ENCODE peak calls at places on chromosomes 13 and 19, in four cellular contexts. J is Jurkat, Clone E6-1; Q is cardiac muscle cell; T is suprapubic skin. W is an unnamed sample.

GRCh38 chr19:679418-680286 is 3.5 kb downstream of the FSTL3 start:
- DNase-seq in J (no peak), Q (peak), T (peak), W (no peak)

GRCh38 chr19:9640956-9641355 is 19.9 kb upstream of the ZNF561 start:
- DNase-seq in Q (no peak), T (no peak), J (no peak), W (no peak)

GRCh38 chr19:38917921-38918491 is 6.0 kb upstream of the CCER2 start:
- DNase-seq in T (no peak), Q (peak), J (no peak), W (no peak)

GRCh38 chr13:33213024-33213795 is 72.3 kb downstream of the STARD13 start:
- DNase-seq in Q (no peak), T (no peak), J (no peak), W (no peak)

GRCh38 chr13:21576424-21576823 is 27.5 kb downstream of the MICU2 start:
- DNase-seq in T (no peak), J (no peak), Q (peak), W (no peak)

GRCh38 chr13:73684286-73684685 is 449.9 kb downstream of the KLF12 start:
- DNase-seq in T (no peak), Q (no peak), J (no peak), W (no peak)

GRCh38 chr13:30679483-30680330 is 55.6 kb upstream of the ALOX5AP start:
- DNase-seq in T (no peak), J (no peak), Q (peak), W (no peak)

GRCh38 chr19:7083076-7083956 is 13.8 kb downstream of the ZNF557 start:
- DNase-seq in J (no peak), T (no peak), Q (peak), W (no peak)

GRCh38 chr13:31421756-31422155 is 222.0 kb downstream of the B3GLCT start:
- DNase-seq in Q (no peak), T (no peak), J (no peak), W (no peak)

GRCh38 chr13:47726394-47726793 is 274.7 kb downstream of the SUCLA2 start:
- DNase-seq in J (no peak), T (no peak), Q (no peak), W (no peak)

GRCh38 chr13:92224052-92224821 is 825.8 kb downstream of the GPC5 start:
- DNase-seq in J (no peak), Q (peak), T (no peak), W (no peak)

GRCh38 chr19:5805465-5806132 is 732 bp downstream of the NRTN start:
- DNase-seq in T (no peak), J (no peak), Q (peak), W (no peak)
- H3K4me3 ChIP-seq in T (peak), J (peak), Q (peak), W (peak)

DNA sequence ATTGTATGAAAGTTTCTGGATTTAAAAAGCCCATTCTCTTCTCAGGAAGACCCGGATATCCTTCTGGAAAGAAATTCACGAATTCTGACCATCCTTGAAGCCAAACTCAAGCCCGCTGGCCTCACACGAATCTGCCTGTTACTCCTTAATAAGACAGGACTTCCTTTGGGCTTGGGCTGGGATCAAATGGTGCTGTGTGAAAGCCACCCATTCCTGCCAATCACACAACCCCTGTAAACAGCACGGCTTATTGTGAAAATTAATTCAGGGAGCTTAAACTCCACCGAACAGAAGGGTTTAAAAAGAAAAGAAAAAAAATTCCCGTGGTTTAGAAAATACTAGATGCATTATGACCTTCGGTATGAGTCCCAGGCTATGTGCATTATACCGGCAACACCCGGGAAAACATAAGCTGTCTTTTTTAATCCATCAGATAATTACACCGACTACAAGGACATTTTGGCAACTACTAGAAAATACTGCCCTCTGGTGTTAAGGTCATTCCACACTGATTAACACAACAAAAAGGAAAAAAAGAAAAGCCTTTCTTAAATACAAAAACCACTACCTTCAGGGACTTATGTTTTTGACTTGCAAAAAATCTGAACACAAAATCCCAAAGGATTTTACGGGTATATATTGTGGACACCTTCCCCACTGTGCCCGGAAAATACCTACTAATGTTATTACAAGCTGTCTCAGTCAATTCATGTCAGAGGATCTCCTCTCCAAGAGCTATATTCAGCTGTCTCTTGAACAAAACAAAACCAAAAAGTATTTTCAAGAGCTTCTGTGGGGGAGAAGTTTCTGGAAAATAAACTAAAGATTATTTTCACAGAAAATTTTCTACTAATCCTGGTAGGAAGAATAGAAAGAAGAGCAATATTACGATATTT is 76.0 kb upstream of the LSM14A start:
- DNase-seq in T (no peak), J (peak), Q (peak), W (no peak)
- H3K4me3 ChIP-seq in T (no peak), J (no peak), Q (no peak), W (no peak)

DNA sequence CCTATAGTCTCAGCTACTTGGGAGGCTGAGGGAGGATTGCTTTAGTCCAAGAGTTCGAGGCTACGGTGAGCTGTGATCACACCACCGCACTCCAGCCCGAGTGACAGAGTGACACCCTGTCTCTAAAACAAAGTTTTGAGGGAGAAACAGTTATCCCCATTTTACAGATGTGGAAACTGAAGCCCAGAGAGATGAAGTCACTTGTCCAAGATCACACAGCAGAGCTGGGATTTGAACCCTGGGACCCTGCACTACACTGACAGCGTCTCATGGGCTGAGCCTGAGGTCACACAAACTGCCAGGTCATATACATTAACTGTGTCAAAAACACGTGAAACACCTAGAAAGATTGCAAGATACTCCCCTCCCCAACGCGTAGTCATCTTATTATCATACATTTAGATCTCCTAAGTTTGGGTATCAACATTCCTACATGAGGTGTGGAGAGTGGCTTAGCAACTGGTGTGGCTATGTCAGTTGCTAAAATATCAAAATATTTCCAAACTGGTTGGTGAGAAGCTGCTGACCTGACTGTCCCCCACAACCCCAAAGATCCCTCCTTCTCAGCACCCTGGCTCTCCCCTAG is 8.2 kb downstream of the FCGBP start:
- DNase-seq in Q (no peak), T (peak), J (no peak), W (no peak)
- H3K4me3 ChIP-seq in Q (no peak), T (no peak), J (no peak), W (no peak)

DNA sequence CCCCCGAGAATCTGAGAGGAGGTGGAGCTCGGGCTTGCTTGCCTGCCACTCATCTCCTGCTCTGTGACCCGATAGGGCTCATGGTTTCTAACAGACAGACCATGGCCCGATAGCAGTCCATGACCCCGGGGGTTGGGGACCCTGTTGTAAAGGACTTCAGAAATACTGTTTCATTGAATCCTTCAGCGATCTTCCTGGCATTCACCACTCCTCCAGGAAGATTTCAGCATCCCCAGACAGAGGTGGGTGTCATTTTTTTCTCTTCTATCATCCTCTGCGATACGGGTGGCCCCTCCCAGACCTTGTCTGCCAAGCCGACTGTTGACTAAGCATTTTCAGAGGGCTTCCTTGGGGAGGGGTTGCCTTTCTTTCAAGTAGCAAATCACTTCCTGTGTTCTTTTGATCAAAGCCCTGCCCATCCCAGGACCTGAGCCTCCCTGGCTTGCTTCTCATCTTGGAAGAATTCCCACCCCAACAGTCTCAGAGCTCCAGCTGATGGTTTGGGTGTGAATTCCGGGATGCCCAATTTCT is 1.7 kb downstream of the MYO1F start:
- DNase-seq in Q (peak), J (peak), T (no peak), W (no peak)
- H3K4me3 ChIP-seq in Q (no peak), J (no peak), T (peak), W (no peak)

GRCh38 chr19:45897413-45897812 is 5.0 kb downstream of the MYPOP start:
- DNase-seq in Q (no peak), J (no peak), T (no peak), W (no peak)
- H3K4me3 ChIP-seq in Q (no peak), J (no peak), T (no peak), W (no peak)

DNA sequence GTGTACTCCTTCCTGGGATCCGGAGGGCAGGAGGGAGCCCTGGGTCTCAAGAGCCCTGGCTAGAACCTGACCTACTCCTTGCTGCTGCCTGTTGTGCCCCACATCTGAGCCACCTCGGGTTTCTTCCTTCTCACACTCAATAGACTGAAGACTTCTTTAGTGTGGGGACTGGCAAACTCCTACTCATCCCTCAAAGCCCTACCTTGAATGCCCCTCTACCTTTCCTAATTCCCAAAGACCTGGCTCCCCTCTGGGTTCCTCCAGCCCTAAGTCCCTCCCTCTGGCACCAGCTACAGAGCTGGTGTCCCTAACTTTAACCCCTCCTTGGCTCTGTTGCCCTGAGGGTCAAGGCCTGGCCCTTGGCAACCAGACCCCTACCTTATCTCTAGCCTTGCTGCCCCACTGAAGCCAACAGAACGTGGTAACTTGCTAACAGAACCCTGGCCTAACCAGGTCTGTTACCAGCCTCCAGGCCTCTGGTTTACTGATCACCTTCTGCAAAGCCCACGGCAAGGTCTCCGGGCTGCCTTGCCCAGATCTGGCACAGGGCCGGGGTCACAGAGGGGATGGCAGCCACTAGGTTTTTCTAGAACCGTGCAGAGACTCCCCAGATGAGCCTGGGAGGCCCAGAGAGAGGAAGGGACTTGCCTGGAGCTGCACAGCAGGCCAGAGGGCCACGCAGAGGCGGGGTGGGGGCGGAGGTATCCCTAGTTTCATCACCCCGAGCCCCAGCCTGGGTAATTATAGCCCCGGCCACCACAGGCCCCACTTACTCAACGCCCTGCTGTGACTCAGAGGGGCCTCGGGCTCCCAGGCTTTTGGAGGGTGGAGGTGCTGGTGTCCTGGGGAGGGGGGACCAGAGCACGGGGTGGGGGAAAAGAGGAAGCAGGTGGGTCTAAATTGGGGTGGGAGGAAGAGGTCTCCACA is 15.3 kb downstream of the ZBTB7A start:
- DNase-seq in J (no peak), T (no peak), Q (peak), W (no peak)
- H3K4me3 ChIP-seq in J (no peak), T (peak), Q (no peak), W (peak)

DNA sequence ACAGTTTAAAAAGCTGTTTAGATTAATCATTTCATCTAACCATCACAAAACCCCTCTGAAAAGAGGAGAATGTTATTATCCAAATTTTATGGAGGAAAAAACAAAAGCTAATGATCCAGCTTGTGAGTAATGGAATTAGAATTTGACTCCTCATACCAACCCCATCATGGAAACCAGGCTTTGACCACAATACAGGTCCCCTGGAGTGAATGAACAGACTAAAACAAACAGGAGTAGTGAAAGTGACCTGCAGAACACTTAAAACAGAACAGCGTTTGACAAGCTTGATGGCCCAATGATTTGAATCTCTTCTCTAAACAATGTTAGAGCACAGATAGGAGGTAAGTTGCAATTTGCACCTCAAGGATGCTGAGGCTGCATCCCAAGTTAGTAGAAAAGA is 230.0 kb downstream of the DCT start:
- DNase-seq in T (no peak), J (no peak), Q (peak), W (no peak)
- H3K4me3 ChIP-seq in T (no peak), J (no peak), Q (no peak), W (no peak)

GRCh38 chr19:4557971-4558941 is 1.2 kb downstream of the SEMA6B start:
- DNase-seq in J (no peak), Q (peak), T (no peak), W (no peak)
- H3K4me3 ChIP-seq in J (no peak), Q (no peak), T (peak), W (peak)

W was measured in vagina.